ENCODE peak calls at places on chromosomes 1 and 21, in four cellular contexts. One of them, this sample, is unnamed.

GRCh38 chr1:19495816-19496528 is 10.6 kb upstream of the CAPZB start:
- DNase-seq in GM23338: no peak
- DNase-seq in fibroblast of lung: peak; percentile 69
- DNase-seq in endothelial cell of umbilical vein: no peak
- DNase-seq in this sample: no peak

GRCh38 chr21:27480841-27481261 is 514.0 kb upstream of the ADAMTS5 start:
- DNase-seq in GM23338: no peak
- DNase-seq in fibroblast of lung: no peak
- DNase-seq in endothelial cell of umbilical vein: no peak
- DNase-seq in this sample: peak; percentile 17

GRCh38 chr21:44994581-44995171 is 54.8 kb downstream of the SLX9 start:
- DNase-seq in GM23338: no peak
- DNase-seq in fibroblast of lung: peak; percentile 30
- DNase-seq in endothelial cell of umbilical vein: no peak
- DNase-seq in this sample: no peak

GRCh38 chr1:11948822-11949458 is 14.4 kb downstream of the PLOD1 start:
- DNase-seq in GM23338: peak; percentile 42
- DNase-seq in fibroblast of lung: no peak
- DNase-seq in endothelial cell of umbilical vein: peak; percentile 30
- DNase-seq in this sample: peak; percentile 29

GRCh38 chr1:92748138-92748537 is 36.8 kb downstream of the EVI5 start:
- DNase-seq in GM23338: peak; percentile 47
- DNase-seq in fibroblast of lung: no peak
- DNase-seq in endothelial cell of umbilical vein: no peak
- DNase-seq in this sample: no peak

GRCh38 chr1:228994691-228995090 is 259.4 kb downstream of the RHOU start:
- DNase-seq in GM23338: no peak
- DNase-seq in fibroblast of lung: no peak
- DNase-seq in endothelial cell of umbilical vein: no peak
- DNase-seq in this sample: no peak

GRCh38 chr1:118992426-118992825 is 4.3 kb upstream of the TBX15 start:
- DNase-seq in GM23338: no peak
- DNase-seq in fibroblast of lung: no peak
- DNase-seq in endothelial cell of umbilical vein: no peak
- DNase-seq in this sample: no peak

GRCh38 chr1:240455228-240455821 is 156.6 kb downstream of the GREM2 start:
- DNase-seq in GM23338: peak; percentile 67
- DNase-seq in fibroblast of lung: peak; percentile 42
- DNase-seq in endothelial cell of umbilical vein: no peak
- DNase-seq in this sample: peak; percentile 54

GRCh38 chr1:69263982-69264381 is 303.7 kb upstream of the LRRC7 start:
- DNase-seq in GM23338: no peak
- DNase-seq in fibroblast of lung: peak; percentile 51
- DNase-seq in endothelial cell of umbilical vein: peak; percentile 3
- DNase-seq in this sample: no peak

GRCh38 chr21:34131586-34131985 is 58.2 kb downstream of the MRPS6 start:
- DNase-seq in GM23338: no peak
- DNase-seq in fibroblast of lung: no peak
- DNase-seq in endothelial cell of umbilical vein: no peak
- DNase-seq in this sample: no peak

GRCh38 chr1:117093091-117093534 is 28.4 kb downstream of the TRIM45 start:
- DNase-seq in GM23338: peak; percentile 69
- DNase-seq in fibroblast of lung: peak; percentile 98
- DNase-seq in endothelial cell of umbilical vein: peak; percentile 96
- DNase-seq in this sample: peak; percentile 84

GRCh38 chr1:15168479-15168878 is 14.9 kb downstream of the TMEM51 start:
- DNase-seq in GM23338: no peak
- DNase-seq in fibroblast of lung: peak; percentile 65
- DNase-seq in endothelial cell of umbilical vein: peak; percentile 67
- DNase-seq in this sample: peak; percentile 68

GRCh38 chr21:45560106-45561021 is 18.1 kb upstream of the SLC19A1 start:
- DNase-seq in GM23338: no peak
- DNase-seq in fibroblast of lung: no peak
- DNase-seq in endothelial cell of umbilical vein: no peak
- DNase-seq in this sample: no peak

GRCh38 chr1:233057836-233058235 is 107.4 kb downstream of the NTPCR start:
- DNase-seq in GM23338: no peak
- DNase-seq in fibroblast of lung: no peak
- DNase-seq in endothelial cell of umbilical vein: no peak
- DNase-seq in this sample: no peak

GRCh38 chr1:214718724-214719123 is 115.7 kb downstream of the CENPF start:
- DNase-seq in GM23338: no peak
- DNase-seq in fibroblast of lung: no peak
- DNase-seq in endothelial cell of umbilical vein: no peak
- DNase-seq in this sample: peak; percentile 97

GRCh38 chr1:51341876-51342496 is 11.6 kb upstream of the TTC39A start:
- DNase-seq in GM23338: no peak
- DNase-seq in fibroblast of lung: no peak
- DNase-seq in endothelial cell of umbilical vein: no peak
- DNase-seq in this sample: no peak

GRCh38 chr21:29078884-29079765 is 5.7 kb upstream of the CCT8 start:
- DNase-seq in GM23338: no peak
- DNase-seq in fibroblast of lung: no peak
- DNase-seq in endothelial cell of umbilical vein: no peak
- DNase-seq in this sample: peak; percentile 32

GRCh38 chr1:155698382-155699038 is 9.6 kb downstream of the DAP3 start:
- DNase-seq in GM23338: peak; percentile 20
- DNase-seq in fibroblast of lung: peak; percentile 15
- DNase-seq in endothelial cell of umbilical vein: no peak
- DNase-seq in this sample: peak; percentile 40

GRCh38 chr1:93661829-93662474 is 19.7 kb downstream of the BCAR3 start:
- DNase-seq in GM23338: no peak
- DNase-seq in fibroblast of lung: peak; percentile 88
- DNase-seq in endothelial cell of umbilical vein: peak; percentile 63
- DNase-seq in this sample: peak; percentile 71

GRCh38 chr1:248681651-248682050 is 20.9 kb downstream of the OR14I1 start:
- DNase-seq in GM23338: no peak
- DNase-seq in fibroblast of lung: no peak
- DNase-seq in endothelial cell of umbilical vein: no peak
- DNase-seq in this sample: no peak
- TF ChIP-seq EZH2 in GM23338: no peak
- TF ChIP-seq EZH2 in fibroblast of lung: no peak
- TF ChIP-seq EZH2 in endothelial cell of umbilical vein: no peak
- TF ChIP-seq EZH2 in this sample: no peak

GRCh38 chr1:146019225-146020057 is 2.1 kb downstream of the HJV start:
- DNase-seq in GM23338: peak; percentile 82
- DNase-seq in fibroblast of lung: no peak
- DNase-seq in endothelial cell of umbilical vein: no peak
- DNase-seq in this sample: no peak
- TF ChIP-seq EZH2 in GM23338: peak; percentile 29
- TF ChIP-seq EZH2 in fibroblast of lung: no peak
- TF ChIP-seq EZH2 in endothelial cell of umbilical vein: peak; percentile 70
- TF ChIP-seq EZH2 in this sample: no peak

DNA sequence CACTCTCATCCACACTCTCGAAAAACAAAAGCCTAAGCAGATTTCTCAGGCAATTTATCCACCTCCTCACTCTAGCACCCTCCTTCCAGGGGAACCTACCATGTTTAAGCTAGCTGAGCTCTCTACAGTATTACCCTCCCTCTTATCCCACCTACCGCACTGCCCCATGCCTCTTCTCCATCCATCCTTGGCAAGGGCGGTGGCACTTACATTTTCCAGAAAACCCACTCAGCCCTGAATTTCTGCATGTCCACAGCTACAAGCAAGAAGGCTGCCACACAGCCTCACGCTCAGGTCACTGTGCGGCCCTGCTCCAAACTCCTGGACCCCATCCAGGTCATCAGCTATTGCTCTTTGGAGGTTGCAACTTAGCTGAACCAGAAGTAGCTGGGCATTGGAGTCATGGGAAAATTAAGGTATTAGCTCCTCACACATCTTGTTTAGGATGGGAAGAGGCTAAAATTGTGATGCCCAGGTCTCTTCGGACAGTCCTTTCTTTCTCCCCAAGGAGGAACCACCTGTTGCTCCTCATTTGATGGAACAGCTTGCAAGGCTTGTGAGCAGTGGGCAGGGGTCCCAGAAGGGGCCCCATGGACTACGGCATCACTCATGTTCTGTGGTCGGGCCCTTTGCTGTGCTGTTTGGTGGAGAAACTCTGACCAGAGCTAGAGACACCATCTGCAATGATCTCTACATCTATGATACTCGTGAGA is 1.1 kb downstream of the KLHDC9 start:
- DNase-seq in GM23338: peak; percentile 20
- DNase-seq in fibroblast of lung: no peak
- DNase-seq in endothelial cell of umbilical vein: no peak
- DNase-seq in this sample: no peak
- TF ChIP-seq EZH2 in GM23338: no peak
- TF ChIP-seq EZH2 in fibroblast of lung: no peak
- TF ChIP-seq EZH2 in endothelial cell of umbilical vein: no peak
- TF ChIP-seq EZH2 in this sample: no peak

DNA sequence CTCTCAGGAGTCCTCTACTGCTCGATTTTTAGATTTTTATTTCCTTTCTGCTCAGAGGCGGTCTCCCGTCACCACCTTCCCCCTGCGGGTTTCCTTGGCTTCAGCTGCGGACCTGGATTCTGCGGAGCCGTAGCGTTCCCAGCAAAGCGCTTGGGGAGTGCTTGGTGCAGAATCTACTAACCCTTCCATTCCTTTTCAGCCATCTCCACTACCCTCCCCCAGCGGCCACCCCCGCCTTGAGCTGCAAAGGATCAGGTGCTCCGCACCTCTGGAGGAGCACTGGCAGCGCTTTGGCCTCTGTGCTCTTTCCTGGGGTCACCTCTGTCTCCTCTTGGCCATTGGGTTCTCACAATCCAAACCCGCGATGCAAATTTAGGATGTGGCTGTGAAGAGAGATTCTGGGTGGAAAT is 3.8 kb downstream of the OLIG2 start:
- DNase-seq in GM23338: peak; percentile 52
- DNase-seq in fibroblast of lung: no peak
- DNase-seq in endothelial cell of umbilical vein: no peak
- DNase-seq in this sample: no peak
- TF ChIP-seq EZH2 in GM23338: no peak
- TF ChIP-seq EZH2 in fibroblast of lung: no peak
- TF ChIP-seq EZH2 in endothelial cell of umbilical vein: peak; percentile 63
- TF ChIP-seq EZH2 in this sample: no peak

DNA sequence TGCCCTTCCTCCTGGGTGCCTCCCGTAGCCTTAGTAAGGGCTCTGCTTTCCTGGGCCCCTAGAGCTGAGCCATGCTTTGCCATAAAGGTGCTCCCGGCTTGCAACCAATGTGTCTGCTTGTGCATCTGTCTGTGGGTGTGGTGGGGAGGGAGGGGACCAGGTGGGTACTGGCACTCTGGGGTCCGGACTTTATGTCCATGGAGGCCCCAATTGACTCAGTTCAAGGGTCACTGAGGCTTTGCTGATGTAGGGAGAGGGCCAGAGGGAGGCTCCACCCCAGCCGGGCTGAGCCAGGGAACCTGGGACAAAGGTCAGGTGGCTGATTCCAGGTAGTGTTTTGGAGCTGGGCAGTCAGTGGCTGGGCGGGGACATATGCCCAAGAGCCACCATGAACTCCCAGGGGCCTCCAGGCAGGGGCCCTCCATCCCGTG is 15.0 kb downstream of the TNFRSF25 start:
- DNase-seq in GM23338: no peak
- DNase-seq in fibroblast of lung: no peak
- DNase-seq in endothelial cell of umbilical vein: no peak
- DNase-seq in this sample: no peak
- TF ChIP-seq EZH2 in GM23338: no peak
- TF ChIP-seq EZH2 in fibroblast of lung: no peak
- TF ChIP-seq EZH2 in endothelial cell of umbilical vein: no peak
- TF ChIP-seq EZH2 in this sample: no peak

DNA sequence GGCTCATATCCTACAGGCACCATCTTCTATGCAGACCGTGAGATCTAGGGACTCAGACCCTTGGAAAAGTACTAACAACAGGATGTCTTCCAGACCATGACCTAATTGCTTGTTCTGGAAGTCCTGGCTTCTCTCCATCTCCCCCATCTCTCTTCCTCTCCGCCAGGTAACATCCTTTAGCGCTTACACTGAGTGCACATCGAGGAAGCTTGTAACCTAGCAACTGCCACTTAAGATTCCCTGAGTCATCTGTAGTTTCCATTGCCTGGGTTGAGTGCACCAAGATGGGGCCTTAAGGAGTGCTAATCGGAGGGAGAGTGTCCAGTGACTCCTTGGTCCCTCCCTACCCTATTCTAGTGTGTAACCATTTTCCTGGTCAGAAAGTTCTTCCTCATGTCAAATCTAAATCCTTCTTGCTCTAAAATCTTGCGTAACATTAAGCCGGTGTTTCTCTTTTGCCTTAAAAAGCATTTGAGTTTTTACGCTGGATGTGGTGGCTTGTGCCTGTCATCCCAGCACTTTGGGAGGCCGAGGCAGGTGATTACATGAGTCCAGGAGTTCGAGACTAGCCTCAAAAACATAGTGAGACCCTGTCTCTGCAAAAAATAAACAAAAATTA is 9.7 kb downstream of the KLHDC8A start:
- DNase-seq in GM23338: peak; percentile 57
- DNase-seq in fibroblast of lung: no peak
- DNase-seq in endothelial cell of umbilical vein: no peak
- DNase-seq in this sample: peak; percentile 48
- TF ChIP-seq EZH2 in GM23338: no peak
- TF ChIP-seq EZH2 in fibroblast of lung: no peak
- TF ChIP-seq EZH2 in endothelial cell of umbilical vein: no peak
- TF ChIP-seq EZH2 in this sample: no peak

DNA sequence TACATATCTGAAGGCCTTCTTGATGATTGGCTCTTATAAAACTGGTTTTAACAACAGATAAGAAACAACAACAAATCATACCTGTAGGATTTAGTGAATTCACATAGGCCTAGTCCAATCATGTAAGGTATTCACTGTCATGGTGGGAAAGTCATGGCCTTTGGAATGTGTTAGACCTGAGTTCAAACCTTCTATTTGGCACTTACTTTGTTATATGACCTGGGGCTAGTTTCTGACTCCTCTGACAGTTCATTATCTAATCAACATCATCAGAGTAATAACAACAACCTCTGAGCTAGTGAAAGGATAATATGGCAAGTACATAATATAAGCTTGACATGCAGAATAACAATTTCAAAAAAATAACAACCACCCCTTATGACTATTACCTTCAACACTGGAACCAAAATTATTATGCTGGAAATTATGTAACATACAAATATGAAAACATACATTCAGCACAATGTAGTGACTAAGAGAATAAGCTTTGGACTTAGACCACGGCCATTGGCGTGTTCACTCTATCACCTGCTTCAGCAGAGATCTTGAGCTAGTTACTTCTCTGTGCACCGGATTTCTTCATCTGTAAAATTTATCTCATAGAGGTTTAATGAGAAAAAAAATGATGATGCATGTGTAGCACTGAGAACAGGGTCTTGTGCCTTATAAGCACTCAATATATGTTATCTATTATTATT is 597.6 kb downstream of the LMO4 start:
- DNase-seq in GM23338: no peak
- DNase-seq in fibroblast of lung: no peak
- DNase-seq in endothelial cell of umbilical vein: no peak
- DNase-seq in this sample: no peak
- TF ChIP-seq EZH2 in GM23338: no peak
- TF ChIP-seq EZH2 in fibroblast of lung: no peak
- TF ChIP-seq EZH2 in endothelial cell of umbilical vein: no peak
- TF ChIP-seq EZH2 in this sample: no peak

GRCh38 chr1:21492171-21492625 is 17.0 kb upstream of the ALPL start:
- DNase-seq in GM23338: no peak
- DNase-seq in fibroblast of lung: no peak
- DNase-seq in endothelial cell of umbilical vein: no peak
- DNase-seq in this sample: no peak

GRCh38 chr1:21490774-21491482 is 18.3 kb upstream of the ALPL start:
- DNase-seq in GM23338: peak; percentile 74
- DNase-seq in fibroblast of lung: peak; percentile 63
- DNase-seq in endothelial cell of umbilical vein: peak; percentile 30
- DNase-seq in this sample: peak; percentile 78

GRCh38 chr1:21489146-21489545 is 20.1 kb upstream of the ALPL start:
- DNase-seq in GM23338: no peak
- DNase-seq in fibroblast of lung: no peak
- DNase-seq in endothelial cell of umbilical vein: no peak
- DNase-seq in this sample: no peak

GRCh38 chr1:21494196-21494595 is 15.0 kb upstream of the ALPL start:
- DNase-seq in GM23338: no peak
- DNase-seq in fibroblast of lung: no peak
- DNase-seq in endothelial cell of umbilical vein: no peak
- DNase-seq in this sample: no peak

GRCh38 chr1:21491483-21492170 is 17.6 kb upstream of the ALPL start:
- DNase-seq in GM23338: no peak
- DNase-seq in fibroblast of lung: peak; percentile 23
- DNase-seq in endothelial cell of umbilical vein: no peak
- DNase-seq in this sample: no peak
- TF ChIP-seq EZH2 in GM23338: no peak
- TF ChIP-seq EZH2 in fibroblast of lung: no peak
- TF ChIP-seq EZH2 in endothelial cell of umbilical vein: no peak
- TF ChIP-seq EZH2 in this sample: no peak

This sample was measured in PC-3.